ENCODE peak calls at places on chromosomes 5 and 9, in six cellular contexts. One of them, this sample, is unnamed.

GRCh38 chr9:33468215-33468730 is 5.5 kb downstream of the NOL6 start:
- DNase-seq in tibial nerve: no peak
- DNase-seq in IMR-90: no peak
- DNase-seq in M059J: no peak
- DNase-seq in activated naive CD4-positive, alpha-beta T cell treated with anti-CD3 and anti-CD28 coated beads, Interleukin-2, amount 50 U/mL, for 16 hours: no peak
- DNase-seq in head of caudate nucleus: no peak
- DNase-seq in this sample: peak

GRCh38 chr9:128946945-128947422 is 419 bp downstream of the DOLK start:
- DNase-seq in tibial nerve: no peak
- DNase-seq in IMR-90: peak
- DNase-seq in M059J: peak
- DNase-seq in activated naive CD4-positive, alpha-beta T cell treated with anti-CD3 and anti-CD28 coated beads, Interleukin-2, amount 50 U/mL, for 16 hours: peak
- DNase-seq in head of caudate nucleus: peak
- DNase-seq in this sample: peak

GRCh38 chr5:173451031-173451430 is 122.8 kb upstream of the STC2 start:
- DNase-seq in tibial nerve: no peak
- DNase-seq in IMR-90: peak
- DNase-seq in M059J: peak
- DNase-seq in activated naive CD4-positive, alpha-beta T cell treated with anti-CD3 and anti-CD28 coated beads, Interleukin-2, amount 50 U/mL, for 16 hours: no peak
- DNase-seq in head of caudate nucleus: no peak
- DNase-seq in this sample: no peak

GRCh38 chr5:100647461-100648230 is 112.5 kb downstream of the FAM174A start:
- DNase-seq in tibial nerve: peak
- DNase-seq in IMR-90: no peak
- DNase-seq in M059J: peak
- DNase-seq in activated naive CD4-positive, alpha-beta T cell treated with anti-CD3 and anti-CD28 coated beads, Interleukin-2, amount 50 U/mL, for 16 hours: no peak
- DNase-seq in head of caudate nucleus: peak
- DNase-seq in this sample: no peak

GRCh38 chr9:4927043-4927471 is 58.0 kb upstream of the JAK2 start:
- DNase-seq in tibial nerve: no peak
- DNase-seq in IMR-90: no peak
- DNase-seq in M059J: no peak
- DNase-seq in activated naive CD4-positive, alpha-beta T cell treated with anti-CD3 and anti-CD28 coated beads, Interleukin-2, amount 50 U/mL, for 16 hours: no peak
- DNase-seq in head of caudate nucleus: no peak
- DNase-seq in this sample: peak

GRCh38 chr5:96584712-96585111 is 77.5 kb upstream of the CAST start:
- DNase-seq in tibial nerve: no peak
- DNase-seq in IMR-90: no peak
- DNase-seq in M059J: no peak
- DNase-seq in activated naive CD4-positive, alpha-beta T cell treated with anti-CD3 and anti-CD28 coated beads, Interleukin-2, amount 50 U/mL, for 16 hours: no peak
- DNase-seq in head of caudate nucleus: no peak
- DNase-seq in this sample: no peak

GRCh38 chr5:150295172-150295611 is 5.6 kb upstream of the CAMK2A start:
- DNase-seq in tibial nerve: no peak
- DNase-seq in IMR-90: peak
- DNase-seq in M059J: peak
- DNase-seq in activated naive CD4-positive, alpha-beta T cell treated with anti-CD3 and anti-CD28 coated beads, Interleukin-2, amount 50 U/mL, for 16 hours: no peak
- DNase-seq in head of caudate nucleus: no peak
- DNase-seq in this sample: peak

GRCh38 chr5:79130781-79131180 is 19.2 kb downstream of the BHMT start:
- DNase-seq in tibial nerve: no peak
- DNase-seq in IMR-90: no peak
- DNase-seq in M059J: no peak
- DNase-seq in activated naive CD4-positive, alpha-beta T cell treated with anti-CD3 and anti-CD28 coated beads, Interleukin-2, amount 50 U/mL, for 16 hours: no peak
- DNase-seq in head of caudate nucleus: no peak
- DNase-seq in this sample: no peak

GRCh38 chr9:133691191-133691590 is 47.0 kb downstream of the SARDH start:
- DNase-seq in tibial nerve: no peak
- DNase-seq in IMR-90: no peak
- DNase-seq in M059J: no peak
- DNase-seq in activated naive CD4-positive, alpha-beta T cell treated with anti-CD3 and anti-CD28 coated beads, Interleukin-2, amount 50 U/mL, for 16 hours: no peak
- DNase-seq in head of caudate nucleus: no peak
- DNase-seq in this sample: no peak

GRCh38 chr9:20242767-20243166 is 379.5 kb downstream of the MLLT3 start:
- DNase-seq in tibial nerve: no peak
- DNase-seq in IMR-90: no peak
- DNase-seq in M059J: no peak
- DNase-seq in activated naive CD4-positive, alpha-beta T cell treated with anti-CD3 and anti-CD28 coated beads, Interleukin-2, amount 50 U/mL, for 16 hours: peak
- DNase-seq in head of caudate nucleus: no peak
- DNase-seq in this sample: no peak

GRCh38 chr5:173321886-173322285 is 6.3 kb downstream of the STC2 start:
- DNase-seq in tibial nerve: no peak
- DNase-seq in IMR-90: peak
- DNase-seq in M059J: peak
- DNase-seq in activated naive CD4-positive, alpha-beta T cell treated with anti-CD3 and anti-CD28 coated beads, Interleukin-2, amount 50 U/mL, for 16 hours: no peak
- DNase-seq in head of caudate nucleus: no peak
- DNase-seq in this sample: no peak

GRCh38 chr5:159214486-159215271 is 5.3 kb upstream of the RNF145 start:
- DNase-seq in tibial nerve: no peak
- DNase-seq in IMR-90: no peak
- DNase-seq in M059J: no peak
- DNase-seq in activated naive CD4-positive, alpha-beta T cell treated with anti-CD3 and anti-CD28 coated beads, Interleukin-2, amount 50 U/mL, for 16 hours: no peak
- DNase-seq in head of caudate nucleus: no peak
- DNase-seq in this sample: no peak

GRCh38 chr5:65760504-65761275 is 38.7 kb downstream of the NLN start:
- DNase-seq in tibial nerve: no peak
- DNase-seq in IMR-90: peak
- DNase-seq in M059J: peak
- DNase-seq in activated naive CD4-positive, alpha-beta T cell treated with anti-CD3 and anti-CD28 coated beads, Interleukin-2, amount 50 U/mL, for 16 hours: peak
- DNase-seq in head of caudate nucleus: peak
- DNase-seq in this sample: peak

GRCh38 chr9:69427286-69427685 is 102.3 kb downstream of the ENTREP1 start:
- DNase-seq in tibial nerve: no peak
- DNase-seq in IMR-90: peak
- DNase-seq in M059J: no peak
- DNase-seq in activated naive CD4-positive, alpha-beta T cell treated with anti-CD3 and anti-CD28 coated beads, Interleukin-2, amount 50 U/mL, for 16 hours: no peak
- DNase-seq in head of caudate nucleus: peak
- DNase-seq in this sample: no peak

GRCh38 chr5:179318193-179318955 is 26.9 kb downstream of the ADAMTS2 start:
- DNase-seq in tibial nerve: no peak
- DNase-seq in IMR-90: no peak
- DNase-seq in M059J: no peak
- DNase-seq in activated naive CD4-positive, alpha-beta T cell treated with anti-CD3 and anti-CD28 coated beads, Interleukin-2, amount 50 U/mL, for 16 hours: no peak
- DNase-seq in head of caudate nucleus: peak
- DNase-seq in this sample: peak

GRCh38 chr9:33155393-33155792 is 11.7 kb downstream of the B4GALT1 start:
- DNase-seq in tibial nerve: no peak
- DNase-seq in IMR-90: no peak
- DNase-seq in M059J: peak
- DNase-seq in activated naive CD4-positive, alpha-beta T cell treated with anti-CD3 and anti-CD28 coated beads, Interleukin-2, amount 50 U/mL, for 16 hours: no peak
- DNase-seq in head of caudate nucleus: no peak
- DNase-seq in this sample: no peak

GRCh38 chr9:15306068-15306756 is 804 bp downstream of the TTC39B start:
- DNase-seq in tibial nerve: peak
- DNase-seq in IMR-90: peak
- DNase-seq in M059J: peak
- DNase-seq in activated naive CD4-positive, alpha-beta T cell treated with anti-CD3 and anti-CD28 coated beads, Interleukin-2, amount 50 U/mL, for 16 hours: peak
- DNase-seq in head of caudate nucleus: peak
- DNase-seq in this sample: peak

GRCh38 chr9:90974643-90975245 is 173.1 kb downstream of the SYK start:
- DNase-seq in tibial nerve: no peak
- DNase-seq in IMR-90: no peak
- DNase-seq in M059J: no peak
- DNase-seq in activated naive CD4-positive, alpha-beta T cell treated with anti-CD3 and anti-CD28 coated beads, Interleukin-2, amount 50 U/mL, for 16 hours: no peak
- DNase-seq in head of caudate nucleus: no peak
- DNase-seq in this sample: no peak

GRCh38 chr5:174424219-174425053 is 299.9 kb upstream of the MSX2 start:
- DNase-seq in tibial nerve: no peak
- DNase-seq in IMR-90: no peak
- DNase-seq in M059J: peak
- DNase-seq in activated naive CD4-positive, alpha-beta T cell treated with anti-CD3 and anti-CD28 coated beads, Interleukin-2, amount 50 U/mL, for 16 hours: no peak
- DNase-seq in head of caudate nucleus: peak
- DNase-seq in this sample: no peak

GRCh38 chr5:80998590-80998979 is 38.4 kb downstream of the RASGRF2 start:
- DNase-seq in tibial nerve: no peak
- DNase-seq in IMR-90: no peak
- DNase-seq in M059J: no peak
- DNase-seq in activated naive CD4-positive, alpha-beta T cell treated with anti-CD3 and anti-CD28 coated beads, Interleukin-2, amount 50 U/mL, for 16 hours: peak
- DNase-seq in head of caudate nucleus: peak
- DNase-seq in this sample: no peak

GRCh38 chr5:55708732-55709131 is 3.4 kb downstream of the SLC38A9 start:
- DNase-seq in tibial nerve: no peak
- DNase-seq in IMR-90: peak
- DNase-seq in M059J: peak
- DNase-seq in activated naive CD4-positive, alpha-beta T cell treated with anti-CD3 and anti-CD28 coated beads, Interleukin-2, amount 50 U/mL, for 16 hours: no peak
- DNase-seq in head of caudate nucleus: no peak
- DNase-seq in this sample: peak

GRCh38 chr5:143533475-143533874 is 130.0 kb upstream of the NR3C1 start:
- DNase-seq in tibial nerve: no peak
- DNase-seq in IMR-90: no peak
- DNase-seq in M059J: no peak
- DNase-seq in activated naive CD4-positive, alpha-beta T cell treated with anti-CD3 and anti-CD28 coated beads, Interleukin-2, amount 50 U/mL, for 16 hours: no peak
- DNase-seq in head of caudate nucleus: no peak
- DNase-seq in this sample: no peak

GRCh38 chr5:10620346-10620745 is 56.5 kb downstream of the ANKRD33B start:
- DNase-seq in tibial nerve: no peak
- DNase-seq in IMR-90: no peak
- DNase-seq in M059J: no peak
- DNase-seq in activated naive CD4-positive, alpha-beta T cell treated with anti-CD3 and anti-CD28 coated beads, Interleukin-2, amount 50 U/mL, for 16 hours: no peak
- DNase-seq in head of caudate nucleus: no peak
- DNase-seq in this sample: no peak

GRCh38 chr9:71136696-71137095 is 15.3 kb upstream of the TRPM3 start:
- DNase-seq in tibial nerve: no peak
- DNase-seq in IMR-90: no peak
- DNase-seq in M059J: no peak
- DNase-seq in activated naive CD4-positive, alpha-beta T cell treated with anti-CD3 and anti-CD28 coated beads, Interleukin-2, amount 50 U/mL, for 16 hours: no peak
- DNase-seq in head of caudate nucleus: no peak
- DNase-seq in this sample: no peak

GRCh38 chr9:30382271-30382670 is 2002.2 kb upstream of the ACO1 start:
- DNase-seq in tibial nerve: no peak
- DNase-seq in IMR-90: no peak
- DNase-seq in M059J: peak
- DNase-seq in activated naive CD4-positive, alpha-beta T cell treated with anti-CD3 and anti-CD28 coated beads, Interleukin-2, amount 50 U/mL, for 16 hours: no peak
- DNase-seq in head of caudate nucleus: no peak
- DNase-seq in this sample: no peak

GRCh38 chr5:170293273-170293672 is 4.3 kb downstream of the LCP2 start:
- DNase-seq in tibial nerve: no peak
- DNase-seq in IMR-90: no peak
- DNase-seq in M059J: no peak
- DNase-seq in activated naive CD4-positive, alpha-beta T cell treated with anti-CD3 and anti-CD28 coated beads, Interleukin-2, amount 50 U/mL, for 16 hours: no peak
- DNase-seq in head of caudate nucleus: peak
- DNase-seq in this sample: no peak

GRCh38 chr9:3189113-3189861 is 336.5 kb downstream of the RFX3 start:
- DNase-seq in tibial nerve: no peak
- DNase-seq in IMR-90: no peak
- DNase-seq in M059J: no peak
- DNase-seq in activated naive CD4-positive, alpha-beta T cell treated with anti-CD3 and anti-CD28 coated beads, Interleukin-2, amount 50 U/mL, for 16 hours: no peak
- DNase-seq in head of caudate nucleus: no peak
- DNase-seq in this sample: no peak

GRCh38 chr5:111252799-111253564 is 28.8 kb downstream of the CAMK4 start:
- DNase-seq in tibial nerve: no peak
- DNase-seq in IMR-90: no peak
- DNase-seq in M059J: no peak
- DNase-seq in activated naive CD4-positive, alpha-beta T cell treated with anti-CD3 and anti-CD28 coated beads, Interleukin-2, amount 50 U/mL, for 16 hours: no peak
- DNase-seq in head of caudate nucleus: no peak
- DNase-seq in this sample: no peak

GRCh38 chr5:74608754-74609576 is 31.6 kb downstream of the ENC1 start:
- DNase-seq in tibial nerve: no peak
- DNase-seq in IMR-90: peak
- DNase-seq in M059J: no peak
- DNase-seq in activated naive CD4-positive, alpha-beta T cell treated with anti-CD3 and anti-CD28 coated beads, Interleukin-2, amount 50 U/mL, for 16 hours: no peak
- DNase-seq in head of caudate nucleus: no peak
- DNase-seq in this sample: no peak

GRCh38 chr5:36777105-36777757 is 99.3 kb upstream of the NIPBL start:
- DNase-seq in tibial nerve: no peak
- DNase-seq in IMR-90: peak
- DNase-seq in M059J: peak
- DNase-seq in activated naive CD4-positive, alpha-beta T cell treated with anti-CD3 and anti-CD28 coated beads, Interleukin-2, amount 50 U/mL, for 16 hours: no peak
- DNase-seq in head of caudate nucleus: peak
- DNase-seq in this sample: peak

GRCh38 chr5:179762079-179762780 is 29.6 kb downstream of the MAML1 start:
- DNase-seq in tibial nerve: no peak
- DNase-seq in IMR-90: no peak
- DNase-seq in M059J: peak
- DNase-seq in activated naive CD4-positive, alpha-beta T cell treated with anti-CD3 and anti-CD28 coated beads, Interleukin-2, amount 50 U/mL, for 16 hours: no peak
- DNase-seq in head of caudate nucleus: peak
- DNase-seq in this sample: peak

GRCh38 chr5:116856271-116856670 is 281.6 kb upstream of the SEMA6A start:
- DNase-seq in tibial nerve: no peak
- DNase-seq in IMR-90: no peak
- DNase-seq in M059J: no peak
- DNase-seq in activated naive CD4-positive, alpha-beta T cell treated with anti-CD3 and anti-CD28 coated beads, Interleukin-2, amount 50 U/mL, for 16 hours: no peak
- DNase-seq in head of caudate nucleus: no peak
- DNase-seq in this sample: no peak

GRCh38 chr5:148005788-148006520 is 57.8 kb upstream of the SPINK5 start:
- DNase-seq in tibial nerve: no peak
- DNase-seq in IMR-90: peak
- DNase-seq in M059J: peak
- DNase-seq in activated naive CD4-positive, alpha-beta T cell treated with anti-CD3 and anti-CD28 coated beads, Interleukin-2, amount 50 U/mL, for 16 hours: no peak
- DNase-seq in head of caudate nucleus: no peak
- DNase-seq in this sample: no peak

GRCh38 chr5:72834919-72835318 is 18.5 kb downstream of the TNPO1 start:
- DNase-seq in tibial nerve: no peak
- DNase-seq in IMR-90: no peak
- DNase-seq in M059J: no peak
- DNase-seq in activated naive CD4-positive, alpha-beta T cell treated with anti-CD3 and anti-CD28 coated beads, Interleukin-2, amount 50 U/mL, for 16 hours: no peak
- DNase-seq in head of caudate nucleus: no peak
- DNase-seq in this sample: no peak